ENCODE peak calls at places on chromosomes 12 and 14, in nine cellular contexts. E is neural crest cell, V is progenitor cell of endocrine pancreas, R is cardiac fibroblast, Y is HFFc6, I is bronchial epithelial cell, A is transverse colon, U is lower lobe of right lung, M is GM10248. N is an unnamed sample.

GRCh38 chr12:130825771-130826150 is 13.3 kb downstream of the STX2 start:
- DNase-seq in E (no peak), V (no peak), R (no peak), Y (no peak), I (no peak), A (no peak), U (no peak), M (no peak), N (no peak)

GRCh38 chr12:76299536-76300296 is 48.5 kb downstream of the BBS10 start:
- DNase-seq in E (no peak), V (no peak), R (no peak), Y (no peak), I (no peak), A (no peak), U (no peak), M (no peak), N (no peak)

GRCh38 chr12:96434107-96434506 is 33.9 kb upstream of the CDK17 start:
- DNase-seq in E (no peak), V (no peak), R (peak; percentile 84), Y (peak; percentile 39), I (peak; percentile 58), A (peak; percentile 51), U (no peak), M (peak; percentile 20), N (no peak)

GRCh38 chr12:3680919-3681594 is 71.9 kb downstream of the CRACR2A start:
- DNase-seq in E (no peak), V (no peak), R (peak; percentile 65), Y (no peak), I (peak; percentile 23), A (peak; percentile 67), U (no peak), M (no peak), N (no peak)

GRCh38 chr12:82507656-82508055 is 149.3 kb downstream of the METTL25 start:
- DNase-seq in E (no peak), V (no peak), R (no peak), Y (no peak), I (no peak), A (no peak), U (no peak), M (no peak), N (no peak)

GRCh38 chr14:82546401-82546800 is 1012.7 kb upstream of the SEL1L start:
- DNase-seq in E (no peak), V (no peak), R (no peak), Y (no peak), I (no peak), A (no peak), U (no peak), M (no peak), N (no peak)

GRCh38 chr12:46839964-46840363 is 14.2 kb upstream of the SLC38A4 start:
- DNase-seq in E (no peak), V (no peak), R (no peak), Y (no peak), I (peak; percentile 68), A (no peak), U (no peak), M (no peak), N (no peak)

GRCh38 chr14:100586520-100587247 is 533 bp downstream of the BEGAIN start:
- DNase-seq in E (no peak), V (no peak), R (peak; percentile 23), Y (no peak), I (peak; percentile 65), A (peak; percentile 55), U (peak; percentile 45), M (no peak), N (peak; percentile 73)

GRCh38 chr12:77060883-77061240 is 4.5 kb downstream of the E2F7 start:
- DNase-seq in E (no peak), V (no peak), R (no peak), Y (no peak), I (no peak), A (no peak), U (no peak), M (peak; percentile 15), N (no peak)

GRCh38 chr12:76706761-76707160 is 57.2 kb upstream of the ZDHHC17 start:
- DNase-seq in E (no peak), V (no peak), R (no peak), Y (no peak), I (no peak), A (no peak), U (no peak), M (no peak), N (no peak)

GRCh38 chr12:65511134-65511912 is 232.8 kb downstream of the MSRB3 start:
- DNase-seq in E (no peak), V (no peak), R (no peak), Y (no peak), I (no peak), A (no peak), U (no peak), M (no peak), N (no peak)

GRCh38 chr14:69325086-69325485 is 65.1 kb downstream of the GALNT16 start:
- DNase-seq in E (no peak), V (no peak), R (no peak), Y (no peak), I (no peak), A (no peak), U (no peak), M (no peak), N (no peak)

GRCh38 chr14:69327507-69327906 is 67.5 kb downstream of the GALNT16 start:
- DNase-seq in E (no peak), V (no peak), R (no peak), Y (no peak), I (no peak), A (peak; percentile 1), U (no peak), M (no peak), N (no peak)

GRCh38 chr14:69324341-69324931 is 64.5 kb downstream of the GALNT16 start:
- DNase-seq in E (no peak), V (no peak), R (no peak), Y (no peak), I (no peak), A (no peak), U (no peak), M (no peak), N (no peak)

GRCh38 chr14:69326611-69327010 is 66.7 kb downstream of the GALNT16 start:
- DNase-seq in E (no peak), V (no peak), R (no peak), Y (no peak), I (no peak), A (peak; percentile 1), U (no peak), M (no peak), N (no peak)

GRCh38 chr14:69325646-69326265 is 65.8 kb downstream of the GALNT16 start:
- DNase-seq in E (no peak), V (no peak), R (no peak), Y (no peak), I (no peak), A (no peak), U (no peak), M (no peak), N (no peak)
- TF ChIP-seq CTCF in E (no peak), V (peak; percentile 19), R (peak; percentile 21), Y (no peak), I (no peak), A (no peak), U (no peak), M (no peak), N (no peak)

DNA sequence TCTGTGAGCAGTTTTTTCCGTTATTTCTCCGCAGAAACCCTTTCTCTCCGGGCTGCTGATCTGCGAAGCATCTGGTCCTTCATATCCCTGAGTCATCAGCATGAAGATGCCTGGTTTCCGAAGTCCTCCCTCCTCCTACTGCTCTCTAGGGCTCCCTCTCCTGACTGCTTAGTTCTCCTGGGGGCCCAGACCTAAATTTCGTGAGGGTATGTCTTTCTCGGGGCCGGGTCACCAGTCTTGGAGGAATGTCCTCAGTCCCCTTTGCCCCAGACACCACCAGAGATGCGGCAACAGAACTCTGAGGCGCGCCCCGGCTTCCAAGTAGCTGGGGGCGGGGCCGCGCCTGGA is 622 bp upstream of the BICDL1 start:
- DNase-seq in E (no peak), V (no peak), R (peak; percentile 21), Y (peak; percentile 29), I (peak; percentile 75), A (no peak), U (no peak), M (no peak), N (no peak)
- TF ChIP-seq CTCF in E (peak; percentile 38), V (no peak), R (peak; percentile 16), Y (peak; percentile 44), I (peak; percentile 39), A (no peak), U (no peak), M (peak; percentile 29), N (no peak)

DNA sequence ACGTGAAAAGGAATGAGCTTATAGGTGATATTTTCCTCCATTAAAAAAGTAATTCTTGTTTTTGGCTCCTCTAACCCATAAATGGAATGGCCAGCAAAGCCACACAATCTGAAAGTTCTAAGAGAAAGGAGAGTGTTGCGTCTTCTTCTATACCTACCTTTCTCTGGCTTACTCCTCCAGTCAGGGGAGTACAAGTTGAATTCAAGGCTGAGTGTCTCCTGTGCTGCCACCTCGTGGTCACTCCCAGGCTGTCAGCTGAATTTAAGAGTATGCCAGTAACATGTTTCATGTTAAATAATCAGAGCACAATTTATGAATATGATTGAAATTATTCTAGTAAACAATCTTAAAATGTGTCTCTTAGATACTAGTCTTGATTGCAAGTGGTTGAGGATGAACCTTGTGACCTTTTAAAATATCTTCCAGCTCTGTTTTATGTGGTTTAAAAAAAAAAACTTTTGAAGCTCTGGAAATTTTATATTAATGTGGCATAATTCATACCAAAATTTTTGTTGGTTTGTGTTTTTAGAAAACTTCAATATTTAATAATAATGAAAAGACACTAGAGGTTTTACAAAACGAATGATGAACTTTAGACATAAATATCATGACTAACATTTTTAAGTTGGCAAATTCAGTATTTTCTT is 31.7 kb downstream of the PTHLH start:
- DNase-seq in E (peak; percentile 63), V (peak; percentile 67), R (peak; percentile 87), Y (peak; percentile 69), I (peak; percentile 78), A (peak; percentile 76), U (peak; percentile 67), M (peak; percentile 66), N (peak; percentile 72)
- TF ChIP-seq CTCF in E (peak; percentile 100), V (peak; percentile 99), R (peak; percentile 86), Y (peak; percentile 95), I (peak; percentile 69), A (peak; percentile 65), U (peak; percentile 75), M (peak; percentile 88), N (peak; percentile 85)

GRCh38 chr14:104292084-104292970 is 153.9 kb downstream of the KIF26A start:
- DNase-seq in E (no peak), V (no peak), R (no peak), Y (no peak), I (no peak), A (peak; percentile 5), U (peak; percentile 36), M (no peak), N (no peak)

GRCh38 chr14:104294983-104295680 is 156.7 kb downstream of the KIF26A start:
- DNase-seq in E (no peak), V (no peak), R (no peak), Y (no peak), I (no peak), A (peak; percentile 5), U (peak; percentile 31), M (no peak), N (no peak)

GRCh38 chr14:104293231-104293841 is 154.9 kb downstream of the KIF26A start:
- DNase-seq in E (no peak), V (no peak), R (no peak), Y (no peak), I (no peak), A (peak; percentile 5), U (peak; percentile 30), M (no peak), N (no peak)

GRCh38 chr14:104294628-104294982 is 156.2 kb downstream of the KIF26A start:
- DNase-seq in E (no peak), V (no peak), R (no peak), Y (no peak), I (no peak), A (peak; percentile 20), U (no peak), M (no peak), N (no peak)

GRCh38 chr14:104293851-104294627 is 155.7 kb downstream of the KIF26A start:
- DNase-seq in E (no peak), V (no peak), R (no peak), Y (no peak), I (no peak), A (peak; percentile 38), U (peak; percentile 41), M (no peak), N (no peak)
- TF ChIP-seq CTCF in E (peak; percentile 33), V (peak; percentile 31), R (no peak), Y (peak; percentile 12), I (no peak), A (peak; percentile 86), U (peak; percentile 23), M (no peak), N (no peak)

N was measured in nephron progenitor cell.